ENCODE peak calls at places on chromosomes 4 and X, in six cellular contexts. One of them, this sample, is unnamed.

GRCh38 chr4:2044542-2045517 is 14.3 kb upstream of the NAT8L start:
- DNase-seq in stomach: no peak
- DNase-seq in K562: no peak
- DNase-seq in sigmoid colon: no peak
- DNase-seq in breast epithelium: no peak
- DNase-seq in GM12878: no peak
- DNase-seq in this sample: no peak

GRCh38 chrX:109952050-109952449 is 50.9 kb upstream of the TMEM164 start:
- DNase-seq in K562: no peak
- DNase-seq in GM12878: no peak
- DNase-seq in sigmoid colon: no peak
- DNase-seq in breast epithelium: no peak
- DNase-seq in stomach: no peak
- DNase-seq in this sample: no peak

GRCh38 chr4:82893942-82894341 is 3.0 kb upstream of the SEC31A start:
- DNase-seq in GM12878: no peak
- DNase-seq in breast epithelium: no peak
- DNase-seq in K562: no peak
- DNase-seq in sigmoid colon: no peak
- DNase-seq in stomach: no peak
- DNase-seq in this sample: no peak

GRCh38 chr4:147371661-147372060 is 109.2 kb upstream of the EDNRA start:
- DNase-seq in stomach: no peak
- DNase-seq in breast epithelium: no peak
- DNase-seq in K562: no peak
- DNase-seq in GM12878: no peak
- DNase-seq in sigmoid colon: no peak
- DNase-seq in this sample: no peak

GRCh38 chrX:15056044-15056443 is 182.8 kb downstream of the MOSPD2 start:
- DNase-seq in K562: no peak
- DNase-seq in sigmoid colon: no peak
- DNase-seq in GM12878: no peak
- DNase-seq in breast epithelium: no peak
- DNase-seq in stomach: no peak
- DNase-seq in this sample: no peak

GRCh38 chrX:43868791-43869190 is 13.5 kb downstream of the MAOB start:
- DNase-seq in breast epithelium: no peak
- DNase-seq in sigmoid colon: no peak
- DNase-seq in GM12878: no peak
- DNase-seq in stomach: no peak
- DNase-seq in K562: no peak
- DNase-seq in this sample: no peak

GRCh38 chr4:169899295-169899694 is 126.9 kb downstream of the MFAP3L start:
- DNase-seq in breast epithelium: no peak
- DNase-seq in K562: no peak
- DNase-seq in sigmoid colon: no peak
- DNase-seq in GM12878: no peak
- DNase-seq in stomach: no peak
- DNase-seq in this sample: no peak

GRCh38 chr4:166594326-166594946 is 639.9 kb downstream of the SPOCK3 start:
- DNase-seq in GM12878: peak; percentile 13
- DNase-seq in stomach: peak; percentile 37
- DNase-seq in sigmoid colon: no peak
- DNase-seq in breast epithelium: no peak
- DNase-seq in K562: peak; percentile 1
- DNase-seq in this sample: no peak

GRCh38 chr4:75344915-75345314 is 169.3 kb downstream of the RCHY1 start:
- DNase-seq in GM12878: no peak
- DNase-seq in K562: no peak
- DNase-seq in sigmoid colon: no peak
- DNase-seq in breast epithelium: no peak
- DNase-seq in stomach: no peak
- DNase-seq in this sample: no peak

GRCh38 chr4:14916554-14917304 is 85.6 kb upstream of the CPEB2 start:
- DNase-seq in K562: no peak
- DNase-seq in GM12878: peak; percentile 12
- DNase-seq in sigmoid colon: no peak
- DNase-seq in breast epithelium: no peak
- DNase-seq in stomach: no peak
- DNase-seq in this sample: no peak

GRCh38 chr4:90120037-90120436 is 7.2 kb upstream of the CCSER1 start:
- DNase-seq in GM12878: no peak
- DNase-seq in breast epithelium: no peak
- DNase-seq in sigmoid colon: no peak
- DNase-seq in stomach: no peak
- DNase-seq in K562: no peak
- DNase-seq in this sample: no peak

GRCh38 chrX:72238721-72239475 is at the start of gene ERCC6L:
- DNase-seq in breast epithelium: peak; percentile 69
- DNase-seq in stomach: peak; percentile 90
- DNase-seq in GM12878: peak; percentile 51
- DNase-seq in K562: peak; percentile 88
- DNase-seq in sigmoid colon: peak; percentile 92
- DNase-seq in this sample: peak; percentile 83

GRCh38 chr4:149031399-149031798 is 589.2 kb upstream of the NR3C2 start:
- DNase-seq in GM12878: no peak
- DNase-seq in sigmoid colon: no peak
- DNase-seq in breast epithelium: no peak
- DNase-seq in stomach: no peak
- DNase-seq in K562: no peak
- DNase-seq in this sample: no peak

GRCh38 chrX:130637591-130637990 is 235.8 kb downstream of the RBMX2 start:
- DNase-seq in sigmoid colon: no peak
- DNase-seq in stomach: no peak
- DNase-seq in K562: no peak
- DNase-seq in breast epithelium: no peak
- DNase-seq in GM12878: no peak
- DNase-seq in this sample: no peak

GRCh38 chr4:39568805-39569204 is 41.6 kb upstream of the UGDH start:
- DNase-seq in stomach: no peak
- DNase-seq in GM12878: peak; percentile 31
- DNase-seq in breast epithelium: no peak
- DNase-seq in K562: no peak
- DNase-seq in sigmoid colon: no peak
- DNase-seq in this sample: no peak

GRCh38 chr4:6506616-6507140 is 34.3 kb upstream of the PPP2R2C start:
- DNase-seq in K562: no peak
- DNase-seq in stomach: no peak
- DNase-seq in GM12878: no peak
- DNase-seq in breast epithelium: no peak
- DNase-seq in sigmoid colon: no peak
- DNase-seq in this sample: no peak

GRCh38 chr4:153245775-153246174 is 41.5 kb downstream of the TRIM2 start:
- DNase-seq in sigmoid colon: no peak
- DNase-seq in stomach: no peak
- DNase-seq in breast epithelium: no peak
- DNase-seq in GM12878: no peak
- DNase-seq in K562: no peak
- DNase-seq in this sample: no peak

GRCh38 chr4:153248641-153249198 is 44.5 kb downstream of the TRIM2 start:
- DNase-seq in GM12878: no peak
- DNase-seq in sigmoid colon: no peak
- DNase-seq in breast epithelium: no peak
- DNase-seq in stomach: no peak
- DNase-seq in K562: no peak
- DNase-seq in this sample: no peak

GRCh38 chr4:153247116-153247490 is 42.9 kb downstream of the TRIM2 start:
- DNase-seq in K562: no peak
- DNase-seq in GM12878: no peak
- DNase-seq in breast epithelium: no peak
- DNase-seq in sigmoid colon: no peak
- DNase-seq in stomach: no peak
- DNase-seq in this sample: no peak

GRCh38 chr4:153244969-153245368 is 40.7 kb downstream of the TRIM2 start:
- DNase-seq in K562: no peak
- DNase-seq in GM12878: no peak
- DNase-seq in breast epithelium: no peak
- DNase-seq in sigmoid colon: no peak
- DNase-seq in stomach: peak; percentile 44
- DNase-seq in this sample: no peak

DNA sequence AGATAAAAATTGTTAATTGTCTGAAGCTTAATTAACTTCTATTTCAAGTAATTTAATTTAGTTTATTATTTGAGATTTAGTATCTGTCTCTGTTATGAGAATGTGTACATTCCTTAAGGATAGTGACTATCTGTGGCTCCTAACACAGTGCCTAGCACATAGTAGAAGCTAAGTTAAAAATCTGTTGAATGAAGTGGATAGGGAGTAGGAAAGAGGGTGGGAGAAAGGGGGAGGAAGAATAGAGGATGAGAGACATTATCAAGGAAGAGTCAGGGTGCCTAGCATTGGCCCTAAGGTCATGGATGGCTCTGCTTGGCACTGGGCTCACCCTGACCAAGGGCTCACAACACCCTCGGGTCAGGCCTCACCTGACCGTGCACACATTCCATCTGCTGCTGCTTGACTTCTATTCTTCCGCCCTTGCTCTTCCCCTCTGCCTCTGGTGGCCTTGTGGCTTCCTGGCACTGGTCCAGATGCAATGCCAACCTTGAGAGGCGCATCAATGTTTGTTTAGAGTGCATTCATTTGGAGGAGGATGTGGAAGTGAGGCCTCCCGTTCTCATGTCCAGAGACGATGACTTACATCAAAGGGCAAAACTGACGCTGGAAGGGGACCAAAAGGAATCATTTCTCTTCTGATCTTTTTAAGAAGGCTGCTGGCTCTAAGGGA is 42.3 kb downstream of the TRIM2 start:
- DNase-seq in breast epithelium: no peak
- DNase-seq in GM12878: no peak
- DNase-seq in K562: no peak
- DNase-seq in stomach: no peak
- DNase-seq in sigmoid colon: no peak
- DNase-seq in this sample: no peak
- TF ChIP-seq POLR2AphosphoS5 in breast epithelium: no peak
- TF ChIP-seq POLR2AphosphoS5 in GM12878: no peak
- TF ChIP-seq POLR2AphosphoS5 in K562: no peak
- TF ChIP-seq POLR2AphosphoS5 in stomach: no peak
- TF ChIP-seq POLR2AphosphoS5 in sigmoid colon: no peak
- TF ChIP-seq POLR2AphosphoS5 in this sample: no peak

DNA sequence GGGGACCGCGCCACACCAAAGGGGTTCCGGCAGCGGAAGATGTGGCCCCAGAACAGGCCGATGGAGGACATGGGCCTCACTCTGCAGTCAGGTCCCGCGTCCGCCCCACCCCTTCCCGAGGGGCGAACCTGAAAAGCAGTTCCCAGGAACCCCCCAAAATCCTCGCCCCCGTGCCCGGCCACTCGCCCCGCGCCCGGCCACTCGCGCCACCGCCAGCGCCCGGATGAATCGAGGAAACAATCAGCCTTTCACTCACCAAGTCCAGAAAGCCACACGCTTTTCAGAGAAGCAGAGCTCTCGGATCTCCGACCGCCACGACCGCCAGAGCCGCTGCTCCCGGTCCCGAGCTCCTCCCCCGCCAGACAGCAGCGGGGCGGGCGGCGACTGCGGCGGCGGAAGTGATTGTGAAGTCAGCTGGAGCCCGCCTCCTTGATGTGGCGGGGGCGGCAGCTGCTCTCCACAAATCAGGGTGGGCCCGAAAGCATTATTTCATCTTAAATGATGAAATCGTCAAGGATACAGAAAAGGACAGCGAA is at the start of gene PJA1:
- DNase-seq in stomach: peak; percentile 69
- DNase-seq in breast epithelium: peak; percentile 55
- DNase-seq in GM12878: no peak
- DNase-seq in K562: peak; percentile 62
- DNase-seq in sigmoid colon: peak; percentile 87
- DNase-seq in this sample: peak; percentile 45
- TF ChIP-seq POLR2A in stomach: no peak
- TF ChIP-seq POLR2A in breast epithelium: no peak
- TF ChIP-seq POLR2A in GM12878: peak; percentile 65
- TF ChIP-seq POLR2A in K562: peak; percentile 42
- TF ChIP-seq POLR2A in sigmoid colon: peak; percentile 65
- TF ChIP-seq POLR2A in this sample: no peak

DNA sequence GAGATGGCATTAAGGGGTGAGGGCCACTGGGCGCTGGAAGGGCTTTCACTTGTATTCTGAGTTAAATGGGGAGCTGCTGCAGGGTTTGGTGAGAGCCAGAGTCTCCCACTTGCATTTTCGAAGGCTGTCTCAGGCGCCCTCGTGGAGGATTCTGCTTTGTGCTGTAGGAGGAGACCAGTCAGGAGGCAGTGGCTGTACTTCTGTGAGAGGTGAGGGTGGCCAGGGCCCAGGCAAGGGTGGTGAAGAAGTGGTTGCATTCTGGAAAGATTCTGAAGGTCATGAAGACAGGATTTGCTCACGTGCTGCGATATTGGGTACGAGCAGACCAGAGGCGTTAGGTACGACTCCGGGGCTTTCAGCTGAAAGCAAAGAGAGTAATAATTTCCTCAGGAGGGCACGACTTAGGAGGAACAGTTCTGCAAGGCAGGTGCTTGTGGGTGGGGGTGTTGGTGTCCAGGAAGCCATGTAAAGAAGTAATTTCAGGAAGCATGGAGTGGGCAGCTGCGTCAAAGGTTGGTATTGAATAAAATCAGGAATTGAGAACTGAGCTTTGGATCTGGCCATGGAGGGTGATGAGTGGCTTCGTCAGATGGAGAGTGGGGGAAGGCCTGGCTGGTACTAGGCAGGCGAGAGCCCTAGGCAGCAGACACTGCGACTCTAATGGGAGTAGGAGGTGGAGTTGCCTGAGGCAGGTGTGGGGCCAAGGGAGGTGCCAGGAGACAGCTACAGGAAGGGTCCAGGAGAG is 18.2 kb downstream of the PIGG start:
- DNase-seq in stomach: no peak
- DNase-seq in K562: no peak
- DNase-seq in breast epithelium: no peak
- DNase-seq in GM12878: no peak
- DNase-seq in sigmoid colon: no peak
- DNase-seq in this sample: no peak
- TF ChIP-seq POLR2AphosphoS5 in stomach: no peak
- TF ChIP-seq POLR2AphosphoS5 in K562: no peak
- TF ChIP-seq POLR2AphosphoS5 in breast epithelium: no peak
- TF ChIP-seq POLR2AphosphoS5 in GM12878: peak; percentile 33
- TF ChIP-seq POLR2AphosphoS5 in sigmoid colon: no peak
- TF ChIP-seq POLR2AphosphoS5 in this sample: no peak

GRCh38 chr4:81504685-81505598 is 33.2 kb upstream of the RASGEF1B start:
- DNase-seq in stomach: peak; percentile 52
- DNase-seq in sigmoid colon: peak; percentile 86
- DNase-seq in K562: no peak
- DNase-seq in GM12878: no peak
- DNase-seq in breast epithelium: peak; percentile 50
- DNase-seq in this sample: no peak
- TF ChIP-seq POLR2A in stomach: no peak
- TF ChIP-seq POLR2A in sigmoid colon: no peak
- TF ChIP-seq POLR2A in K562: no peak
- TF ChIP-seq POLR2A in GM12878: no peak
- TF ChIP-seq POLR2A in breast epithelium: no peak
- TF ChIP-seq POLR2A in this sample: no peak

This sample was measured in GM12892.